ENCODE peak calls at places on chromosomes 1 and 21, in nine cellular contexts. R is AG04449; G is OCI-LY7; C is stimulated activated CD4-positive, alpha-beta T cell treated with anti-CD3 and anti-CD28 coated beads, TNF-alpha, amount 100 ng/mL, for 4 hours; V is NCI-H1092; A is renal cortical epithelial cell; P is stimulated activated CD8-positive, alpha-beta memory T cell treated with anti-CD3 and anti-CD28 coated beads, Interleukin-15, amount 100 ng/mL, for 48 hours; W is foreskin fibroblast; M is posterior cingulate gyrus. I is an unnamed sample.

GRCh38 chr1:164754088-164754600 is 195.2 kb downstream of the PBX1 start:
- DNase-seq in M (no peak), V (no peak), W (peak; percentile 64), A (no peak), R (no peak), G (no peak), P (no peak), C (no peak), I (no peak)

GRCh38 chr1:246110343-246111219 is 396.5 kb downstream of the SMYD3 start:
- DNase-seq in V (no peak), R (no peak), C (no peak), A (no peak), M (no peak), P (no peak), G (no peak), W (peak; percentile 7), I (peak; percentile 49)

GRCh38 chr1:201501144-201501543 is 5.8 kb downstream of the CSRP1 start:
- DNase-seq in M (no peak), C (no peak), A (no peak), V (no peak), W (peak; percentile 53), G (no peak), R (no peak), P (no peak), I (peak; percentile 50)

GRCh38 chr1:69163779-69164178 is 403.9 kb upstream of the LRRC7 start:
- DNase-seq in M (no peak), A (no peak), G (no peak), V (no peak), W (no peak), C (no peak), P (no peak), R (no peak), I (no peak)

GRCh38 chr21:44436111-44436611 is 19.1 kb upstream of the LRRC3 start:
- DNase-seq in M (peak; percentile 24), P (no peak), A (no peak), G (no peak), V (no peak), R (no peak), C (no peak), W (no peak), I (no peak)

GRCh38 chr1:183044893-183045649 is 21.9 kb downstream of the LAMC1 start:
- DNase-seq in M (no peak), G (no peak), A (peak; percentile 52), C (no peak), W (no peak), R (no peak), P (no peak), V (no peak), I (no peak)

GRCh38 chr1:228144213-228145049 is 4.4 kb downstream of the GUK1 start:
- DNase-seq in V (no peak), C (no peak), M (no peak), G (no peak), A (no peak), W (no peak), R (no peak), P (no peak), I (no peak)

GRCh38 chr21:26391166-26391565 is 181.9 kb downstream of the CYYR1 start:
- DNase-seq in V (no peak), W (peak; percentile 50), M (no peak), R (no peak), A (no peak), C (no peak), P (no peak), G (no peak), I (no peak)

GRCh38 chr1:183318433-183318832 is 99.7 kb downstream of the NMNAT2 start:
- DNase-seq in A (peak; percentile 92), P (no peak), V (no peak), R (peak; percentile 83), W (peak; percentile 94), M (no peak), C (no peak), G (no peak), I (peak; percentile 81)

GRCh38 chr1:115432061-115432460 is 94.0 kb upstream of the NGF start:
- DNase-seq in W (peak; percentile 78), V (no peak), M (no peak), A (peak; percentile 68), C (no peak), R (no peak), P (no peak), G (no peak), I (peak; percentile 64)

GRCh38 chr1:1415751-1416150 is 5.3 kb downstream of the ANKRD65 start:
- DNase-seq in P (no peak), W (no peak), V (no peak), R (no peak), C (no peak), M (no peak), G (no peak), A (no peak), I (peak; percentile 53)

GRCh38 chr1:40267767-40268187 is 9.7 kb downstream of the ZMPSTE24 start:
- DNase-seq in C (no peak), G (no peak), P (no peak), M (no peak), W (peak; percentile 69), A (peak; percentile 91), V (no peak), R (peak; percentile 94), I (peak; percentile 71)

GRCh38 chr21:37484535-37485474 is 118.2 kb downstream of the DYRK1A start:
- DNase-seq in G (no peak), C (no peak), W (peak; percentile 6), M (no peak), V (no peak), R (no peak), P (no peak), A (no peak), I (no peak)

GRCh38 chr1:156465747-156466365 is 34.7 kb downstream of the MEF2D start:
- DNase-seq in M (no peak), P (no peak), V (no peak), A (no peak), G (peak; percentile 39), C (no peak), R (no peak), W (peak; percentile 43), I (no peak)

I was measured in RPMI7951.